ENCODE peak calls at places on chromosomes 2 and 18, in nine cellular contexts. J is epithelial cell of esophagus; R is CD4-positive, CD25-positive, alpha-beta regulatory T cell; D is NCI-H2081; I is OCI-M1; A is HTR-8/SVneo; V is glomerular endothelial cell; C is heart left ventricle; E is stimulated activated CD4-positive, alpha-beta T cell treated with anti-CD3 and anti-CD28 coated beads, Interleukin-15, amount 100 ng/mL, for 1 hour. Q is an unnamed sample.

GRCh38 chr2:65017335-65017734 is 28.1 kb downstream of the SLC1A4 start:
- DNase-seq in D (no peak), A (no peak), C (no peak), E (no peak), J (peak), R (no peak), V (no peak), I (peak), Q (peak)

GRCh38 chr2:212245868-212246267 is 292.7 kb downstream of the ERBB4 start:
- DNase-seq in V (no peak), A (no peak), D (no peak), R (no peak), I (no peak), C (no peak), E (no peak), J (no peak), Q (no peak)

GRCh38 chr2:20538308-20539132 is 91.6 kb downstream of the RHOB start:
- DNase-seq in I (no peak), E (no peak), C (peak), R (no peak), D (no peak), A (no peak), V (no peak), J (no peak), Q (no peak)

GRCh38 chr18:49728542-49728941 is 84.8 kb downstream of the ACAA2 start:
- DNase-seq in I (peak), V (no peak), C (peak), R (no peak), E (no peak), A (peak), D (peak), J (peak), Q (peak)

GRCh38 chr2:105175231-105175630 is 66.3 kb upstream of the GPR45 start:
- DNase-seq in I (no peak), A (no peak), D (no peak), V (no peak), R (no peak), J (no peak), E (no peak), C (no peak), Q (no peak)

GRCh38 chr2:10408649-10409579 is 39.2 kb downstream of the ODC1 start:
- DNase-seq in E (peak), V (no peak), R (peak), A (peak), I (peak), D (peak), C (peak), J (peak), Q (peak)

GRCh38 chr2:233593201-233593600 is 24.2 kb upstream of the UGT1A8 start:
- DNase-seq in I (no peak), D (no peak), C (no peak), E (no peak), V (no peak), J (no peak), R (no peak), A (no peak), Q (no peak)

GRCh38 chr18:63834471-63835113 is 52.9 kb upstream of the SERPINB2 start:
- DNase-seq in J (no peak), E (no peak), D (no peak), V (no peak), A (no peak), I (no peak), C (no peak), R (no peak), Q (no peak)

Q was measured in KBM-7.